ENCODE peak calls at places on chromosomes 7 and 10, in five cellular contexts. One of them, this sample, is unnamed.

GRCh38 chr10:48452879-48453412 is 146.5 kb downstream of the MAPK8 start:
- DNase-seq in sigmoid colon: peak; percentile 59
- DNase-seq in breast epithelium: peak; percentile 12
- DNase-seq in OCI-LY7: no peak
- DNase-seq in SK-N-SH: no peak
- DNase-seq in this sample: no peak

GRCh38 chr7:4919969-4920766 is 36.7 kb upstream of the RADIL start:
- DNase-seq in sigmoid colon: no peak
- DNase-seq in breast epithelium: no peak
- DNase-seq in OCI-LY7: no peak
- DNase-seq in SK-N-SH: no peak
- DNase-seq in this sample: no peak

GRCh38 chr7:115289966-115290365 is 368.1 kb downstream of the MDFIC start:
- DNase-seq in sigmoid colon: no peak
- DNase-seq in breast epithelium: no peak
- DNase-seq in OCI-LY7: no peak
- DNase-seq in SK-N-SH: no peak
- DNase-seq in this sample: no peak

GRCh38 chr7:28024786-28025334 is 155.7 kb downstream of the JAZF1 start:
- DNase-seq in sigmoid colon: no peak
- DNase-seq in breast epithelium: no peak
- DNase-seq in OCI-LY7: no peak
- DNase-seq in SK-N-SH: no peak
- DNase-seq in this sample: no peak

GRCh38 chr10:121077331-121077730 is 226.2 kb downstream of the WDR11 start:
- DNase-seq in sigmoid colon: no peak
- DNase-seq in breast epithelium: peak; percentile 62
- DNase-seq in OCI-LY7: no peak
- DNase-seq in SK-N-SH: no peak
- DNase-seq in this sample: no peak

GRCh38 chr7:90625562-90625961 is 29.4 kb downstream of the CDK14 start:
- DNase-seq in sigmoid colon: peak; percentile 87
- DNase-seq in breast epithelium: peak; percentile 23
- DNase-seq in OCI-LY7: no peak
- DNase-seq in SK-N-SH: peak; percentile 49
- DNase-seq in this sample: peak; percentile 40

GRCh38 chr10:31977440-31978157 is 49.0 kb upstream of the ARHGAP12 start:
- DNase-seq in sigmoid colon: no peak
- DNase-seq in breast epithelium: no peak
- DNase-seq in OCI-LY7: peak; percentile 3
- DNase-seq in SK-N-SH: no peak
- DNase-seq in this sample: no peak

GRCh38 chr7:83850037-83850619 is 201.2 kb upstream of the SEMA3E start:
- DNase-seq in sigmoid colon: no peak
- DNase-seq in breast epithelium: no peak
- DNase-seq in OCI-LY7: no peak
- DNase-seq in SK-N-SH: no peak
- DNase-seq in this sample: no peak

GRCh38 chr10:7537126-7537525 is 126.3 kb upstream of the SFMBT2 start:
- DNase-seq in sigmoid colon: no peak
- DNase-seq in breast epithelium: no peak
- DNase-seq in OCI-LY7: no peak
- DNase-seq in SK-N-SH: no peak
- DNase-seq in this sample: no peak

GRCh38 chr7:39073432-39073831 is 95.7 kb downstream of the POU6F2 start:
- DNase-seq in sigmoid colon: no peak
- DNase-seq in breast epithelium: no peak
- DNase-seq in OCI-LY7: no peak
- DNase-seq in SK-N-SH: no peak
- DNase-seq in this sample: no peak

GRCh38 chr10:30207485-30208052 is 141.5 kb downstream of the MTPAP start:
- DNase-seq in sigmoid colon: no peak
- DNase-seq in breast epithelium: no peak
- DNase-seq in OCI-LY7: no peak
- DNase-seq in SK-N-SH: no peak
- DNase-seq in this sample: no peak

GRCh38 chr10:112963835-112964234 is 13.8 kb downstream of the TCF7L2 start:
- DNase-seq in sigmoid colon: peak; percentile 54
- DNase-seq in breast epithelium: no peak
- DNase-seq in OCI-LY7: no peak
- DNase-seq in SK-N-SH: no peak
- DNase-seq in this sample: no peak

GRCh38 chr7:91293840-91294239 is 29.6 kb downstream of the FZD1 start:
- DNase-seq in sigmoid colon: no peak
- DNase-seq in breast epithelium: no peak
- DNase-seq in OCI-LY7: no peak
- DNase-seq in SK-N-SH: no peak
- DNase-seq in this sample: no peak

GRCh38 chr7:158976468-158976848 is 120.1 kb downstream of the DYNC2I1 start:
- DNase-seq in sigmoid colon: no peak
- DNase-seq in breast epithelium: no peak
- DNase-seq in OCI-LY7: no peak
- DNase-seq in SK-N-SH: no peak
- DNase-seq in this sample: no peak

GRCh38 chr7:96131525-96131924 is 190.4 kb downstream of the SLC25A13 start:
- DNase-seq in sigmoid colon: no peak
- DNase-seq in breast epithelium: peak; percentile 46
- DNase-seq in OCI-LY7: no peak
- DNase-seq in SK-N-SH: no peak
- DNase-seq in this sample: peak; percentile 22

GRCh38 chr7:157509226-157509625 is 172.4 kb downstream of the DNAJB6 start:
- DNase-seq in sigmoid colon: no peak
- DNase-seq in breast epithelium: no peak
- DNase-seq in OCI-LY7: no peak
- DNase-seq in SK-N-SH: no peak
- DNase-seq in this sample: no peak

GRCh38 chr10:3199488-3199887 is 26.9 kb upstream of the PITRM1 start:
- DNase-seq in sigmoid colon: no peak
- DNase-seq in breast epithelium: no peak
- DNase-seq in OCI-LY7: no peak
- DNase-seq in SK-N-SH: no peak
- DNase-seq in this sample: no peak

GRCh38 chr10:128602183-128602582 is 476.0 kb upstream of the MKI67 start:
- DNase-seq in sigmoid colon: no peak
- DNase-seq in breast epithelium: no peak
- DNase-seq in OCI-LY7: no peak
- DNase-seq in SK-N-SH: no peak
- DNase-seq in this sample: no peak

GRCh38 chr10:110918633-110919348 is at the start of gene BBIP1:
- DNase-seq in sigmoid colon: no peak
- DNase-seq in breast epithelium: no peak
- DNase-seq in OCI-LY7: peak; percentile 96
- DNase-seq in SK-N-SH: peak; percentile 89
- DNase-seq in this sample: no peak

GRCh38 chr7:114104035-114104434 is 185.2 kb upstream of the PPP1R3A start:
- DNase-seq in sigmoid colon: no peak
- DNase-seq in breast epithelium: no peak
- DNase-seq in OCI-LY7: no peak
- DNase-seq in SK-N-SH: no peak
- DNase-seq in this sample: no peak

GRCh38 chr10:13831711-13832110 is 244.9 kb downstream of the PRPF18 start:
- DNase-seq in sigmoid colon: peak; percentile 32
- DNase-seq in breast epithelium: no peak
- DNase-seq in OCI-LY7: peak; percentile 88
- DNase-seq in SK-N-SH: no peak
- DNase-seq in this sample: no peak

GRCh38 chr10:71854031-71854430 is 3.0 kb upstream of the PSAP start:
- DNase-seq in sigmoid colon: no peak
- DNase-seq in breast epithelium: no peak
- DNase-seq in OCI-LY7: no peak
- DNase-seq in SK-N-SH: no peak
- DNase-seq in this sample: no peak

DNA sequence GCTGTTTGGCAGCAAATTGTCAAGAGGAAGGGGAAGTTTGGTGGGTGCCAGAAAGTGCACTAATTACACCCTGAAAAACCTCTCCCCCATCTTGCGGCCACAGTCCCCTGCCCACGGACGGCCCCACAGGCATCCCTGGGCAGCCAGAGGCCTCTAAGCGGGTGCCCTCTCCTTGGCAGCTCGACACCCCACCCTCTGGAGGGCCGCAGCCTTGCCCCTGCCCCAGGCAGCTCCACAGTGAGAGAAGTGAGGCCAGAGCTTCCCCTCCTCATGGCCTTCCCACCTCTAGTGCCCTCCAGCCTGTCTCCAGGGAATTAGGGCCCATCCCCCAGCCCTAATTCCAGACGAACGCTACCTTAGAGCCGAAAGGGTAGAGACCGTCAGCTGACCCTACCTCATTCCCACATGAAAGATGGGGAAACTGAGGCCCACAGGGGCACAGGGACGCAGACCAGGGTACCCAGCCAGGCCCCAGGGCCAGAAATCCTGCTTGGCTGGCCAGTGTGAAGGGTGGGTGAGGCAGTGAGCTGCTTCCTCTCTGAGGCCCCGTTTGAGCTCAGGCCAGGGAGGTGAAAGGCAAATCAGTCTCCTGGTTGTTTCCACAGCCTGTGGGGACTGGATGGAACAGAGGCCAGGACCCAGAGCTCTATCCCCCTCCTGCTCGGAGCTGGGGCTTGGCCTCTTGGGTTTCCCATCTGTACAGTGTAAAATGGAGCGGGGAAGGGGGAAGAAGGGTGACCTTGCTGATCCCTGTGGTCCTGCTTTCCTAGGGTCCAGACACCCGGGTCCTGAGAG is 10.0 kb downstream of the ZCCHC24 start:
- DNase-seq in sigmoid colon: peak; percentile 88
- DNase-seq in breast epithelium: no peak
- DNase-seq in OCI-LY7: no peak
- DNase-seq in SK-N-SH: no peak
- DNase-seq in this sample: no peak
- H3K4me3 ChIP-seq in sigmoid colon: no peak overlapping the region
- H3K4me3 ChIP-seq in breast epithelium: peak overlapping the region; percentile 54
- H3K4me3 ChIP-seq in OCI-LY7: no peak overlapping the region
- H3K4me3 ChIP-seq in SK-N-SH: no peak overlapping the region
- H3K4me3 ChIP-seq in this sample: no peak overlapping the region

GRCh38 chr7:20330176-20330796 is 414 bp upstream of the ITGB8 start:
- DNase-seq in sigmoid colon: peak; percentile 93
- DNase-seq in breast epithelium: peak; percentile 97
- DNase-seq in OCI-LY7: no peak
- DNase-seq in SK-N-SH: peak; percentile 73
- DNase-seq in this sample: peak; percentile 84
- TF ChIP-seq CTCF in sigmoid colon: no peak
- TF ChIP-seq CTCF in breast epithelium: no peak
- TF ChIP-seq CTCF in OCI-LY7: no peak
- TF ChIP-seq CTCF in SK-N-SH: no peak
- TF ChIP-seq CTCF in this sample: no peak

GRCh38 chr10:79264942-79265341 is 82.3 kb upstream of the PPIF start:
- DNase-seq in sigmoid colon: no peak
- DNase-seq in breast epithelium: peak; percentile 66
- DNase-seq in OCI-LY7: no peak
- DNase-seq in SK-N-SH: no peak
- DNase-seq in this sample: no peak

GRCh38 chr10:79267449-79267848 is 79.8 kb upstream of the PPIF start:
- DNase-seq in sigmoid colon: no peak
- DNase-seq in breast epithelium: no peak
- DNase-seq in OCI-LY7: no peak
- DNase-seq in SK-N-SH: no peak
- DNase-seq in this sample: no peak

GRCh38 chr10:79268100-79268670 is 79.1 kb upstream of the PPIF start:
- DNase-seq in sigmoid colon: no peak
- DNase-seq in breast epithelium: no peak
- DNase-seq in OCI-LY7: no peak
- DNase-seq in SK-N-SH: no peak
- DNase-seq in this sample: no peak

GRCh38 chr10:79266543-79267312 is 80.5 kb upstream of the PPIF start:
- DNase-seq in sigmoid colon: peak; percentile 90
- DNase-seq in breast epithelium: no peak
- DNase-seq in OCI-LY7: peak; percentile 45
- DNase-seq in SK-N-SH: no peak
- DNase-seq in this sample: no peak

DNA sequence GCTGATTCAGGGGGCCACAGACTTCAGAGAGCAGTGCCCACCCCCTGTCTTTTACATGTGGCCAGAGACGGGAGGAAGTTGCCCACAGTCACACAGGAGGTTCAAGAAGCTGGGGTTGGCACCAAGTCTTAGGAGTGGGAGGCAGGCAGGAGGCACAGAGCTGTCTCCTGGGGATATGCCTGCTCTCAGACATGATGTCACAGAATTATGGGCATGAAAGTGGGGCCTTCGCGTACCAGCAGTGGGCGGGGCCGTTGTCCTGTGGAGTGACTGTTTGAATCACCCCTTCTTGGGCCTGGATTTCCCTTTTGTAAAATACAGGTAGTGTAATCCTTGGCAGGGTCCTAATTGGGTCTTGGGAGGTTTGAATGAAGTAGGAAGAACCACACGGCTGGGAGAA is 81.2 kb upstream of the PPIF start:
- DNase-seq in sigmoid colon: no peak
- DNase-seq in breast epithelium: no peak
- DNase-seq in OCI-LY7: no peak
- DNase-seq in SK-N-SH: no peak
- DNase-seq in this sample: no peak
- H3K36me3 ChIP-seq in sigmoid colon: no peaks in the 10 kb centered on the region
- H3K36me3 ChIP-seq in breast epithelium: no peaks in the 10 kb centered on the region
- H3K36me3 ChIP-seq in OCI-LY7: peaks cover 14% of the 10 kb centered on the region
- H3K36me3 ChIP-seq in SK-N-SH: peaks cover 8% of the 10 kb centered on the region
- H3K36me3 ChIP-seq in this sample: peaks cover 53% of the 10 kb centered on the region

GRCh38 chr7:78020131-78020873 is 221.7 kb downstream of the PHTF2 start:
- DNase-seq in sigmoid colon: peak; percentile 80
- DNase-seq in breast epithelium: peak; percentile 58
- DNase-seq in OCI-LY7: peak; percentile 58
- DNase-seq in SK-N-SH: peak; percentile 83
- DNase-seq in this sample: peak; percentile 60

GRCh38 chr7:78017621-78018100 is 219.1 kb downstream of the PHTF2 start:
- DNase-seq in sigmoid colon: no peak
- DNase-seq in breast epithelium: no peak
- DNase-seq in OCI-LY7: no peak
- DNase-seq in SK-N-SH: no peak
- DNase-seq in this sample: no peak

GRCh38 chr7:78018541-78019456 is 220.2 kb downstream of the PHTF2 start:
- DNase-seq in sigmoid colon: peak; percentile 77
- DNase-seq in breast epithelium: no peak
- DNase-seq in OCI-LY7: no peak
- DNase-seq in SK-N-SH: peak; percentile 52
- DNase-seq in this sample: peak; percentile 47

GRCh38 chr7:78020874-78021249 is 222.3 kb downstream of the PHTF2 start:
- DNase-seq in sigmoid colon: no peak
- DNase-seq in breast epithelium: no peak
- DNase-seq in OCI-LY7: no peak
- DNase-seq in SK-N-SH: no peak
- DNase-seq in this sample: no peak

DNA sequence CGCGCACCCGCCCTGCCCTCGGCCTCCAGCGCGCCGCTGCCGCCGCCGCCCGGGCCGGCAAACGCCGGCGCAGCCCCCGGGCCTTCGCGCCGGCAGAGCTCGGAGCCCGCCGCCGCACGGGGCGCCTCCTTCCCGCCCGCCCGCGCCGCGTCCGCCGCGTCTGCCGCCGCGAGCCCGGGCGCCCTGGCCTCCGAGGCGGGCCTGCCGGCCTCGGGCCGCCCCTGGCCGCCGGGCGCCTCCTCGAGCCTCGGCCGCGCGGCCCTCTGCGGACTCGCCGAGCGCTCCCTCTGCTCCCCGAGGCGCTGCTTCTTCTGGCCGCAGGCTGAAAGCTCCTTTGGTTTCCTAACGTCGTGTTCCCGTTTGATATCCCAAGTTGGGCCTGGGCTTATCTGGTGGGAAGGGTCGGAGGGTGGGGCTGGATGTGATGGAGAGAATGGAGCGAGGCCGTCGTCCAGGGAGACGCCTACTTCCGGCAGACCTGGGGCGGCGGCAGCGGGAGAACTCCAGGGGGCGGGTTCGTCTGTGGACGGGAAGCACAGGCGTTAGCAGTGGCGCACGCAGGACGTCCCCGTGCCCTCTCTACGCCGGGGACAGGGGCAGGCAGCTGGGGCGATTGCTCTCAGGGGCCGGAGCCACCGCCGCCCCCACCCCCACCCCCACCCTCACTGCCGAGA is 221.0 kb downstream of the PHTF2 start:
- DNase-seq in sigmoid colon: peak; percentile 96
- DNase-seq in breast epithelium: peak; percentile 82
- DNase-seq in OCI-LY7: peak; percentile 32
- DNase-seq in SK-N-SH: peak; percentile 99
- DNase-seq in this sample: peak; percentile 97
- H3K4me3 ChIP-seq in sigmoid colon: peak overlapping the region; percentile 56
- H3K4me3 ChIP-seq in breast epithelium: peak overlapping the region; percentile 74
- H3K4me3 ChIP-seq in OCI-LY7: peak overlapping the region; percentile 59
- H3K4me3 ChIP-seq in SK-N-SH: peak overlapping the region; percentile 74
- H3K4me3 ChIP-seq in this sample: peak overlapping the region; percentile 50